ENCODE peak calls at places on chromosomes 1 and 21, in five cellular contexts. F, S, M, C and J are unnamed samples.

GRCh38 chr1:27601771-27602509 is 2.0 kb downstream of the AHDC1 start:
- DNase-seq in F (peak), S (no peak), M (no peak), C (no peak), J (no peak)

GRCh38 chr1:113905435-113905861 is 322 bp downstream of the DCLRE1B start:
- DNase-seq in F (peak), S (peak), M (no peak), C (no peak), J (no peak)

GRCh38 chr21:36504067-36505058 is 24.4 kb upstream of the CLDN14 start:
- DNase-seq in F (no peak), S (peak), M (peak), C (peak), J (no peak)

GRCh38 chr1:30146448-30146847 is 576.9 kb downstream of the MATN1 start:
- DNase-seq in F (peak), S (no peak), M (no peak), C (no peak), J (no peak)

GRCh38 chr1:204837440-204838084 is 33.1 kb upstream of the NFASC start:
- DNase-seq in F (peak), S (peak), M (peak), C (peak), J (peak)

GRCh38 chr1:243493156-243494129 is 237.6 kb downstream of the SDCCAG8 start:
- DNase-seq in F (no peak), S (no peak), M (no peak), C (no peak), J (no peak)

GRCh38 chr1:91697322-91698260 is 188.4 kb downstream of the TGFBR3 start:
- DNase-seq in F (peak), S (no peak), M (peak), C (no peak), J (no peak)

GRCh38 chr1:23394176-23394575 is 24.5 kb upstream of the ZNF436 start:
- DNase-seq in F (no peak), S (no peak), M (peak), C (peak), J (peak)

GRCh38 chr1:67307251-67308060 is at the start of gene IL12RB2:
- DNase-seq in F (peak), S (peak), M (no peak), C (no peak), J (no peak)

GRCh38 chr1:57494679-57495078 is 70.8 kb upstream of the DAB1 start:
- DNase-seq in F (no peak), S (no peak), M (no peak), C (no peak), J (no peak)

GRCh38 chr1:167650266-167651160 is 20.5 kb downstream of the RCSD1 start:
- DNase-seq in F (peak), S (no peak), M (no peak), C (no peak), J (no peak)

GRCh38 chr1:41762777-41763176 is 155.9 kb downstream of the HIVEP3 start:
- DNase-seq in F (no peak), S (no peak), M (no peak), C (no peak), J (no peak)

GRCh38 chr1:167447521-167448136 is 70.7 kb downstream of the CD247 start:
- DNase-seq in F (no peak), S (no peak), M (no peak), C (no peak), J (no peak)

GRCh38 chr1:45610589-45611226 is 13.1 kb downstream of the CCDC17 start:
- DNase-seq in F (no peak), S (no peak), M (no peak), C (no peak), J (no peak)

GRCh38 chr1:17514776-17515175 is 24.7 kb upstream of the ARHGEF10L start:
- DNase-seq in F (no peak), S (no peak), M (no peak), C (no peak), J (no peak)

GRCh38 chr1:17520041-17520440 is 19.5 kb upstream of the ARHGEF10L start:
- DNase-seq in F (no peak), S (no peak), M (no peak), C (no peak), J (no peak)

GRCh38 chr1:17513131-17513530 is 26.4 kb upstream of the ARHGEF10L start:
- DNase-seq in F (no peak), S (no peak), M (no peak), C (no peak), J (no peak)

GRCh38 chr1:17520473-17521319 is 18.8 kb upstream of the ARHGEF10L start:
- DNase-seq in F (no peak), S (no peak), M (no peak), C (no peak), J (no peak)

GRCh38 chr1:17516303-17517214 is 22.9 kb upstream of the ARHGEF10L start:
- DNase-seq in F (no peak), S (no peak), M (no peak), C (no peak), J (no peak)
- TF ChIP-seq CTCF in F (no peak), S (no peak), M (no peak), C (no peak), J (no peak)

GRCh38 chr1:247487057-247487456 is 29.2 kb upstream of the OR2B11 start:
- DNase-seq in F (peak), S (no peak), M (peak), C (peak), J (no peak)
- TF ChIP-seq CTCF in F (peak), S (no peak), M (peak), C (peak), J (peak)

DNA sequence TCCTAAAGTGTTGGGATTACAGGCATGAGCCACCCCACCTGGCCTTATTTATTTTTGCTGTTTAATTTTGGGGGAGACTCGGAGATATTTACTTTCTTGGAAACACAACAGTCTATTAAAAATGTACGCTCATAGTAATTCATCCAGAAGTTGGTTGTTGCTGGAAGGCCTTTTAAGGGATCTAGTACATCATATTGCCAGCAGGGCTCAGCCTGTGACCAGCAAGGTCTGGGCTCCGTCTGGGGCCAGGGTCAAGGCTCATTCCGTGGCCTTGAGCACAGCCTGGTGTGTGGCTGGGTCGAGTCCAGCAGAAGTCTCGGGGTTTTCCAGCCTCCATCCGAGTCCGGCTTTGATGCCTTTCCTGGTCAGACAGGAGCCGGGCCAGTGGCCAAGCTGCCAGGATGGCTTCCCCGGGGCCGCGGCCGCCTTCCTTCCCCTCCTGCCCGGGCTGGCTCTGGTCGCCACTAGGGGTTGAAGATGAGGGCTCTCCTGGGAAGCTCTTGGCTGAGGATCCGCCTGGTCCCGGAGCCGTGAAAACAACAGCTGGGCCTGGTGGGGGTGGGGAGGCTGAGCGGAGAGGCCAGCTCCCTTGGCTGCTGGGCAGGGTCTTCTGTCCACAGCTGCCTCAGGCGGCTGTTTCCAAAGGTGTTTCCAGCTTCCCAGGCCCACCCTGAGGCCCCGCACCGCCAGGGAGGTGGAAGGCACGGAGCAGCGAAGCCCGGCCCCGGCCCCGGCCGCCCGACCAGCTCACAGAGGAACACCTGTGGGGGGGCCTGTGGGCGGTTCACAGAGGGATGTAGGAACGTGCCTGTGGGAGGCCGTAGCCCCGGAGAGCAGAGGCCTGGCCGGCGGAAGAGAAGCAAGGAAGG is 5.1 kb upstream of the VWA1 start:
- DNase-seq in F (no peak), S (peak), M (peak), C (no peak), J (no peak)
- TF ChIP-seq CTCF in F (no peak), S (no peak), M (peak), C (no peak), J (no peak)

DNA sequence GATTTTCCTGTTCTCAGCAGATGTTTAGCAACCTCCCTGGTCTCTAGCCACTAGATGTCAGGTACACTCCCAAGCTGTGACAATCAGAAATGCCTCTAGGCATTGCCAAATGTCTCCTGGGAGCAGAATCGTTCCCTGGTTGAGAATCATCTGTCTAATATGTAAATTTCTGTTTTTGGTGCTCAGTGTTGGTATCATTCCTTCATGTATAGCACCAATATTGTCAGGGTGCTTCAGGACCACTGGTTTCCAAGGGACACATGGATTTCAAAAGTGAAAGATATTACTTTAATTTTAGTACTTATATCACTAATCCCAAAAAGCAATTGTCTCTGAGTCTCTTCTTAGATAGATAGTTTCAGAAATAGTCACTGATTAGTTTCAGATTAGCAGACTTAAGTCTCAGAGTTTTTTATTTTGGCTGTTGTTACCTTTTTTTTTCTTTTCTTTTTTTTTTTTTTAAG is 160.1 kb downstream of the PTPRC start:
- DNase-seq in F (peak), S (no peak), M (no peak), C (no peak), J (no peak)
- TF ChIP-seq CTCF in F (no peak), S (no peak), M (no peak), C (no peak), J (no peak)